ENCODE peak calls at places on chromosomes 2 and 18, in seven cellular contexts. T is cardiac fibroblast, V is left lung, N is HFFc6, X is right lobe of liver, C is fibroblast of lung, D is BJ. F is an unnamed sample.

GRCh38 chr2:120890566-120891360 is 155.1 kb downstream of the GLI2 start:
- DNase-seq in V (peak; percentile 51), D (no peak), N (no peak), C (no peak), T (no peak), X (peak; percentile 15), F (no peak)

GRCh38 chr2:177906041-177906718 is 166.4 kb downstream of the PDE11A start:
- DNase-seq in V (peak; percentile 76), D (no peak), C (peak; percentile 43), X (peak; percentile 71), T (peak; percentile 56), N (peak; percentile 52), F (peak; percentile 82)

GRCh38 chr2:24050041-24050655 is 607 bp downstream of the FKBP1B start:
- DNase-seq in C (peak; percentile 16), V (peak; percentile 87), T (peak; percentile 27), N (no peak), D (no peak), X (peak; percentile 55), F (peak; percentile 46)

GRCh38 chr2:189425676-189426075 is 15.6 kb upstream of the WDR75 start:
- DNase-seq in C (no peak), X (no peak), D (no peak), N (no peak), V (no peak), T (peak; percentile 57), F (no peak)

GRCh38 chr2:69152847-69153246 is 139.9 kb downstream of the ANTXR1 start:
- DNase-seq in X (no peak), C (no peak), V (no peak), D (no peak), T (no peak), N (no peak), F (no peak)

GRCh38 chr2:236167297-236168109 is 683 bp downstream of the GBX2 start:
- DNase-seq in X (no peak), N (peak; percentile 12), C (peak; percentile 66), V (no peak), D (no peak), T (peak; percentile 59), F (peak; percentile 53)

GRCh38 chr2:173606619-173607305 is 252.1 kb downstream of the CDCA7 start:
- DNase-seq in C (no peak), D (no peak), N (no peak), X (no peak), V (no peak), T (no peak), F (no peak)

GRCh38 chr2:38128653-38129052 is 52.7 kb upstream of the CYP1B1 start:
- DNase-seq in T (peak; percentile 71), X (no peak), N (no peak), C (no peak), V (no peak), D (no peak), F (no peak)

GRCh38 chr2:38076710-38077430 is 919 bp upstream of the CYP1B1 start:
- DNase-seq in V (peak; percentile 93), D (peak; percentile 66), N (peak; percentile 56), T (peak; percentile 89), C (peak; percentile 92), X (peak; percentile 90), F (peak; percentile 55)

GRCh38 chr2:84856785-84857184 is 24.1 kb downstream of the TRABD2A start:
- DNase-seq in T (no peak), D (no peak), N (no peak), V (no peak), C (no peak), X (no peak), F (no peak)

GRCh38 chr2:206442516-206442853 is 847 bp upstream of the ADAM23 start:
- DNase-seq in N (no peak), V (no peak), C (no peak), D (no peak), T (no peak), X (no peak), F (no peak)

GRCh38 chr2:20398956-20399567 is 47.8 kb upstream of the RHOB start:
- DNase-seq in V (no peak), X (no peak), T (no peak), D (no peak), C (peak; percentile 29), N (peak; percentile 48), F (no peak)

GRCh38 chr2:42486145-42486906 is 7.5 kb downstream of the KCNG3 start:
- DNase-seq in C (no peak), T (no peak), N (no peak), X (no peak), D (no peak), V (no peak), F (no peak)

GRCh38 chr2:2657121-2657962 is 326.3 kb upstream of the MYT1L start:
- DNase-seq in V (no peak), N (no peak), C (no peak), D (no peak), X (no peak), T (no peak), F (no peak)

GRCh38 chr18:25077933-25078707 is 273.8 kb downstream of the ZNF521 start:
- DNase-seq in T (no peak), V (no peak), D (no peak), X (no peak), N (no peak), C (no peak), F (no peak)

GRCh38 chr2:223834431-223834830 is 3.0 kb downstream of the AP1S3 start:
- DNase-seq in X (no peak), V (no peak), N (no peak), D (no peak), C (no peak), T (no peak), F (no peak)

GRCh38 chr2:43068730-43069517 is 157.5 kb downstream of the ZFP36L2 start:
- DNase-seq in T (no peak), N (no peak), X (peak; percentile 45), V (no peak), C (no peak), D (no peak), F (no peak)

GRCh38 chr2:205077159-205077558 is 531.9 kb downstream of the PARD3B start:
- DNase-seq in X (no peak), T (no peak), V (no peak), D (no peak), N (no peak), C (no peak), F (no peak)

GRCh38 chr2:205073433-205074020 is 528.3 kb downstream of the PARD3B start:
- DNase-seq in D (no peak), C (no peak), X (no peak), V (no peak), N (no peak), T (no peak), F (no peak)

GRCh38 chr2:205076405-205076804 is 531.1 kb downstream of the PARD3B start:
- DNase-seq in D (no peak), X (no peak), N (no peak), C (no peak), V (no peak), T (no peak), F (no peak)

GRCh38 chr2:205078762-205079161 is 533.5 kb downstream of the PARD3B start:
- DNase-seq in N (no peak), C (no peak), T (no peak), D (no peak), X (no peak), V (no peak), F (no peak)

DNA sequence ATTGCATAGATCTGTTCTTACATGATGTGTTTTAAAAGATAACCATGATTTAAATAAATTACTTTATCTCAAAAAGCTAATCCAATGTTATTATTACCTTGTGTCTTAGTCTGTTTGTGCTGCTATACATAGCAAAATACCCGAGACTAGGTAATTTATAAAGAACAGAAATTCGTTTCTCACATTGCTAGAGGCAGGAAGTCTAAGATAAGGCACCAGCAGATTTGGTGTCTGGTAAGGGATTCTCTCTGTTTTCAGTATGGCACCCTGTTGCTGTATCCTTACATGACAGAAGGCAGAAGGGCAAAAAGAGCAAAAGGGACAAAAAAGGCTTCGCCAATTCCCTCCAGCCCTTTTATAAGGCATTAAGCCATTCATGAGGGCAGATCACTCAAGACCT is 533.9 kb downstream of the PARD3B start:
- DNase-seq in T (no peak), D (no peak), C (no peak), N (no peak), V (no peak), X (no peak), F (no peak)
- TF ChIP-seq CTCF in T (no peak), D (no peak), C (no peak), N (no peak), V (no peak), X (no peak), F (no peak)

DNA sequence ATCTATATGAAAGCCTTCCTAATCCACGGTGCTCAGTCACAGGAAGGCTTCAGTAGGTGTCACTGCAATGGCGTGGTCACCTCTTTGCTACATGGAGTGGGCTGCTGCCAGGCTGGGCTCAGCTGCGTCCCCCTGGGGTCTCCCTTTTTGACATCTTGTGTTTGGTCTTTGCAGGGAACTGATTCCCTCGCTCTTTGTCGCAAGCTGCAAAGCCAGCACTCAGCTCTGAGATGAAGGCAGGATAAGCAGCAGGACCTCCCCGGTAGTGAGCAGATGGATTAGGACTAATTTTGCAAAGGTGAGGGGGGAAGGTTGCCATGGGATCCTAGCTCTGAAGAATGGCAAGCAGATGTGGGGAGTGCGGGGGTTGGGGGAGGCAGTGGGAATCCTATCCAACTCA is 173.9 kb upstream of the ARL4C start:
- DNase-seq in V (no peak), N (no peak), T (no peak), C (no peak), D (no peak), X (no peak), F (no peak)
- TF ChIP-seq CTCF in V (no peak), N (no peak), T (no peak), C (no peak), D (no peak), X (no peak), F (no peak)

GRCh38 chr2:106097370-106098000 is 96.6 kb downstream of the UXS1 start:
- DNase-seq in C (no peak), N (no peak), D (no peak), T (no peak), V (no peak), X (no peak), F (no peak)

GRCh38 chr2:106098664-106099063 is 95.4 kb downstream of the UXS1 start:
- DNase-seq in T (no peak), N (no peak), D (no peak), C (no peak), V (no peak), X (no peak), F (no peak)

GRCh38 chr2:106096446-106097369 is 97.4 kb downstream of the UXS1 start:
- DNase-seq in D (no peak), V (no peak), N (no peak), X (no peak), C (no peak), T (no peak), F (no peak)

GRCh38 chr2:106099691-106100090 is 94.4 kb downstream of the UXS1 start:
- DNase-seq in X (no peak), C (no peak), T (no peak), N (no peak), D (no peak), V (no peak), F (no peak)

DNA sequence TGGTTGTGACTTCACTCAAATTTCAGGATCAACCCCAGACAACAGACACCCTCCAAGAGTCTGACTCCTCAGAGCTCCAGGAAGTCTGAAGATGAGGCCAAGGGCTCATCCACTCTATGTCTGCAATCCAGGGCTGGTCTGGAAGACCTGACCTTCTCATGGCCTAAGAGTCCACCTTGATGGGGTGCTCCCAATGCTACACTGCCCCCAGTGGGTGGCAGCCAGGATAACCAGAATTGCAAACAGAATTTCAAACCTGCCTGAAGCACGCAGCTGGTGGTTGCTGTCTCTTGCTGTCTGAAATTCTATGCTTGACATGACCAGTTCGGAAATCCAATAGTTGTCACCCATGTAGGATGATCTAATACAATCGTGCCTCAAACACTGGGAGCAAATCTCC is 96.0 kb downstream of the UXS1 start:
- DNase-seq in D (no peak), V (no peak), T (peak; percentile 10), N (no peak), X (no peak), C (no peak), F (peak; percentile 31)
- TF ChIP-seq CTCF in D (peak; percentile 51), V (no peak), T (peak; percentile 50), N (peak; percentile 63), X (peak; percentile 33), C (peak; percentile 48), F (peak; percentile 46)

GRCh38 chr18:2717407-2717806 is 61.9 kb downstream of the SMCHD1 start:
- DNase-seq in C (no peak), T (no peak), X (no peak), N (no peak), V (no peak), D (no peak), F (no peak)
- TF ChIP-seq CTCF in C (no peak), T (no peak), X (no peak), N (no peak), V (no peak), D (no peak), F (no peak)

F was measured in endothelial cell.